ENCODE peak calls at places on chromosomes 12 and 14, in eight cellular contexts. X, L, J, G, E, S, I and Q are unnamed samples.

GRCh38 chr14:99508896-99509629 is 27.9 kb downstream of the CCNK start:
- DNase-seq in X (no peak), L (no peak), J (no peak), G (no peak), E (no peak), S (no peak), I (no peak), Q (no peak)

GRCh38 chr12:46667547-46667946 is 158.2 kb downstream of the SLC38A4 start:
- DNase-seq in X (no peak), L (no peak), J (no peak), G (no peak), E (no peak), S (no peak), I (peak), Q (no peak)

GRCh38 chr14:68626386-68626785 is 166.5 kb downstream of the ZFP36L1 start:
- DNase-seq in X (no peak), L (peak), J (no peak), G (no peak), E (no peak), S (no peak), I (no peak), Q (no peak)

GRCh38 chr12:75735853-75736252 is 224.4 kb upstream of the KRR1 start:
- DNase-seq in X (no peak), L (no peak), J (no peak), G (no peak), E (no peak), S (no peak), I (no peak), Q (no peak)

GRCh38 chr14:103496776-103497175 is 25.9 kb downstream of the CKB start:
- DNase-seq in X (no peak), L (no peak), J (no peak), G (no peak), E (no peak), S (no peak), I (no peak), Q (no peak)

GRCh38 chr12:32568241-32568640 is 110.9 kb upstream of the DNM1L start:
- DNase-seq in X (no peak), L (no peak), J (peak), G (no peak), E (no peak), S (no peak), I (peak), Q (no peak)

GRCh38 chr14:22952418-22952817 is 4.5 kb downstream of the HAUS4 start:
- DNase-seq in X (no peak), L (no peak), J (no peak), G (no peak), E (no peak), S (no peak), I (no peak), Q (no peak)

GRCh38 chr12:234891-235415 is 21.0 kb upstream of the SLC6A12 start:
- DNase-seq in X (no peak), L (no peak), J (no peak), G (no peak), E (no peak), S (no peak), I (no peak), Q (no peak)

GRCh38 chr12:28507867-28508266 is 317.6 kb downstream of the CCDC91 start:
- DNase-seq in X (no peak), L (no peak), J (no peak), G (no peak), E (no peak), S (no peak), I (no peak), Q (no peak)

GRCh38 chr14:97179573-97179972 is 382.4 kb downstream of the VRK1 start:
- DNase-seq in X (no peak), L (no peak), J (no peak), G (no peak), E (no peak), S (no peak), I (no peak), Q (no peak)

GRCh38 chr12:9673404-9674225 is 4.1 kb downstream of the CLEC2D start:
- DNase-seq in X (peak), L (no peak), J (peak), G (peak), E (no peak), S (no peak), I (peak), Q (no peak)

GRCh38 chr14:68735836-68736235 is 57.0 kb downstream of the ZFP36L1 start:
- DNase-seq in X (no peak), L (no peak), J (no peak), G (no peak), E (no peak), S (no peak), I (no peak), Q (no peak)

GRCh38 chr12:48556631-48557030 is 13.2 kb downstream of the LALBA start:
- DNase-seq in X (no peak), L (no peak), J (no peak), G (no peak), E (no peak), S (no peak), I (no peak), Q (no peak)